ENCODE peak calls at places on chromosomes 11 and 22, in seven cellular contexts. F, O, V, N, C, Q and B are unnamed samples.

GRCh38 chr22:46792061-46792796 is 29.8 kb downstream of the TBC1D22A start:
- DNase-seq in N (no peak), Q (no peak), F (no peak), C (no peak), V (no peak), O (no peak), B (no peak)

GRCh38 chr11:130308925-130309324 is 5.8 kb downstream of the ZBTB44 start:
- DNase-seq in Q (no peak), C (no peak), N (no peak), F (no peak), O (no peak), V (no peak), B (no peak)

GRCh38 chr11:65266210-65266609 is 4.4 kb downstream of the POLA2 start:
- DNase-seq in C (no peak), V (no peak), N (no peak), O (no peak), Q (peak), F (no peak), B (no peak)

GRCh38 chr11:11770274-11770673 is 71.5 kb upstream of the USP47 start:
- DNase-seq in V (no peak), C (no peak), F (no peak), O (no peak), N (no peak), Q (no peak), B (no peak)

GRCh38 chr11:131488208-131488607 is 117.8 kb downstream of the NTM start:
- DNase-seq in V (no peak), C (no peak), Q (no peak), F (no peak), O (no peak), N (no peak), B (no peak)

GRCh38 chr11:45925550-45925949 is 3.1 kb downstream of the LARGE2 start:
- DNase-seq in V (no peak), F (no peak), C (peak), N (no peak), Q (no peak), O (no peak), B (no peak)

GRCh38 chr11:1401656-1402221 is 12.0 kb downstream of the BRSK2 start:
- DNase-seq in O (peak), C (peak), F (peak), V (peak), Q (peak), N (peak), B (no peak)

GRCh38 chr11:113855803-113856202 is 19.6 kb downstream of the USP28 start:
- DNase-seq in V (no peak), Q (no peak), F (no peak), O (no peak), N (no peak), C (no peak), B (no peak)

GRCh38 chr22:27870234-27871191 is 48.5 kb downstream of the PITPNB start:
- DNase-seq in F (no peak), N (no peak), O (no peak), V (no peak), C (no peak), Q (no peak), B (no peak)

GRCh38 chr22:45493286-45493771 is 9.4 kb upstream of the FBLN1 start:
- DNase-seq in N (no peak), V (no peak), Q (no peak), C (peak), F (no peak), O (no peak), B (no peak)

GRCh38 chr11:40230821-40231220 is 1228.6 kb downstream of the LRRC4C start:
- DNase-seq in C (no peak), O (no peak), F (no peak), N (no peak), Q (no peak), V (no peak), B (no peak)

GRCh38 chr11:61685611-61685955 is 5.4 kb downstream of the DAGLA start:
- DNase-seq in O (no peak), N (no peak), C (peak), V (peak), Q (no peak), F (no peak), B (no peak)

GRCh38 chr22:32733196-32733595 is 68.3 kb upstream of the TIMP3 start:
- DNase-seq in O (no peak), Q (no peak), V (no peak), F (no peak), C (no peak), N (no peak), B (no peak)

GRCh38 chr22:46622081-46622521 is 1.9 kb downstream of the GRAMD4 start:
- DNase-seq in Q (no peak), V (no peak), O (no peak), F (no peak), C (no peak), N (no peak), B (no peak)

GRCh38 chr11:62923634-62924411 is 2.7 kb upstream of the CHRM1 start:
- DNase-seq in V (peak), F (no peak), C (peak), Q (no peak), O (no peak), N (no peak), B (no peak)

GRCh38 chr11:78259777-78260470 is 71.2 kb downstream of the USP35 start:
- DNase-seq in C (no peak), V (no peak), F (no peak), O (no peak), Q (no peak), N (no peak), B (no peak)

GRCh38 chr22:44340271-44341239 is 27.8 kb upstream of the SHISAL1 start:
- DNase-seq in N (no peak), O (no peak), Q (no peak), F (no peak), V (no peak), C (no peak), B (no peak)

GRCh38 chr22:30381250-30381649 is 6.0 kb downstream of the RNF215 start:
- DNase-seq in F (no peak), O (no peak), Q (no peak), C (no peak), V (no peak), N (no peak), B (no peak)

GRCh38 chr22:32417906-32418305 is 5.9 kb upstream of the RTCB start:
- DNase-seq in V (no peak), F (no peak), N (no peak), C (no peak), O (no peak), Q (no peak), B (no peak)

GRCh38 chr11:77473001-77473800 is 693 bp downstream of the PAK1 start:
- DNase-seq in F (no peak), V (peak), C (peak), N (peak), Q (peak), O (peak), B (no peak)

GRCh38 chr11:46541593-46542371 is 52.0 kb downstream of the AMBRA1 start:
- DNase-seq in Q (no peak), V (no peak), C (peak), N (no peak), F (no peak), O (peak), B (no peak)

GRCh38 chr11:67572747-67573419 is 10.7 kb upstream of the GSTP1 start:
- DNase-seq in C (peak), N (no peak), Q (peak), V (peak), O (peak), F (peak), B (peak)

GRCh38 chr22:37465721-37466120 is 20.5 kb downstream of the MFNG start:
- DNase-seq in C (no peak), N (no peak), O (no peak), Q (no peak), F (no peak), V (no peak), B (no peak)

GRCh38 chr22:28585324-28585723 is 94.3 kb downstream of the TTC28 start:
- DNase-seq in O (no peak), V (no peak), N (no peak), Q (no peak), F (no peak), C (no peak), B (no peak)

GRCh38 chr22:42179616-42180015 is 49.0 kb upstream of the CYP2D6 start:
- DNase-seq in C (no peak), Q (peak), N (no peak), O (no peak), F (peak), V (no peak), B (no peak)

GRCh38 chr22:20312396-20313191 is 7.3 kb downstream of the DGCR6L start:
- DNase-seq in C (peak), Q (no peak), N (peak), O (peak), F (no peak), V (no peak), B (no peak)

GRCh38 chr11:7687386-7687785 is 14.1 kb upstream of the CYB5R2 start:
- DNase-seq in V (no peak), N (no peak), F (no peak), C (no peak), O (no peak), Q (no peak), B (no peak)

GRCh38 chr11:125110506-125110905 is 920 bp downstream of the TMEM218 start:
- DNase-seq in N (no peak), Q (peak), C (no peak), O (no peak), V (no peak), F (no peak), B (no peak)

GRCh38 chr22:23107487-23108323 is 34.1 kb downstream of the RSPH14 start:
- DNase-seq in V (no peak), N (no peak), F (no peak), O (no peak), C (no peak), Q (no peak), B (no peak)